ENCODE peak calls at places on chromosome 3, in nine cellular contexts. T, G, K, U, X, M, R, W and L are unnamed samples.

GRCh38 chr3:102074951-102075350 is 225.6 kb downstream of the NFKBIZ start:
- DNase-seq in W (no peak), M (no peak), K (no peak), U (no peak), X (no peak), R (no peak), G (no peak), T (peak; percentile 22), L (no peak)

GRCh38 chr3:138747229-138747628 is 87.5 kb downstream of the PIK3CB start:
- DNase-seq in X (no peak), K (no peak), M (no peak), T (no peak), U (no peak), W (no peak), G (no peak), R (no peak), L (no peak)

GRCh38 chr3:87173071-87173470 is 54.0 kb upstream of the CHMP2B start:
- DNase-seq in K (no peak), R (no peak), W (no peak), T (no peak), X (no peak), U (no peak), M (no peak), G (no peak), L (no peak)

GRCh38 chr3:48077835-48078234 is 61.6 kb upstream of the MAP4 start:
- DNase-seq in W (no peak), K (no peak), R (no peak), X (no peak), M (no peak), G (no peak), U (no peak), T (peak; percentile 31), L (no peak)

GRCh38 chr3:115518100-115518852 is 105.0 kb upstream of the GAP43 start:
- DNase-seq in X (no peak), G (peak; percentile 33), T (peak; percentile 79), R (peak; percentile 92), U (peak; percentile 93), M (no peak), W (no peak), K (peak; percentile 18), L (peak; percentile 19)

GRCh38 chr3:67357610-67358458 is 296.6 kb downstream of the SUCLG2 start:
- DNase-seq in R (peak; percentile 26), X (peak; percentile 12), M (no peak), W (no peak), G (no peak), K (no peak), U (no peak), T (peak; percentile 35), L (peak; percentile 6)

GRCh38 chr3:128480278-128480677 is 12.7 kb downstream of the GATA2 start:
- DNase-seq in T (no peak), R (peak; percentile 31), W (no peak), G (peak; percentile 36), X (no peak), M (no peak), K (no peak), U (peak; percentile 65), L (no peak)

GRCh38 chr3:158792709-158793108 is 9.1 kb upstream of the MFSD1 start:
- DNase-seq in K (no peak), W (no peak), T (peak; percentile 95), G (no peak), M (peak; percentile 24), R (no peak), X (no peak), U (no peak), L (peak; percentile 52)

GRCh38 chr3:13215940-13216546 is 142.8 kb upstream of the IQSEC1 start:
- DNase-seq in W (no peak), X (no peak), M (no peak), T (peak; percentile 53), U (no peak), K (no peak), R (no peak), G (no peak), L (peak; percentile 83)

GRCh38 chr3:54830658-54831057 is 97.2 kb downstream of the LRTM1 start:
- DNase-seq in R (no peak), X (peak; percentile 61), W (no peak), U (no peak), G (no peak), M (no peak), T (peak; percentile 36), K (no peak), L (peak; percentile 18)

GRCh38 chr3:119774419-119774818 is 7.5 kb upstream of the NR1I2 start:
- DNase-seq in M (no peak), R (no peak), K (no peak), T (no peak), X (no peak), G (no peak), U (no peak), W (no peak), L (no peak)

GRCh38 chr3:99342374-99342773 is 296.0 kb upstream of the COL8A1 start:
- DNase-seq in M (no peak), R (no peak), X (no peak), T (no peak), G (no peak), U (no peak), W (no peak), K (no peak), L (no peak)

GRCh38 chr3:45311953-45312795 is 76.2 kb upstream of the LARS2 start:
- DNase-seq in M (no peak), U (no peak), T (peak; percentile 10), X (no peak), R (no peak), K (no peak), W (no peak), G (no peak), L (no peak)

GRCh38 chr3:10475983-10476382 is 29.4 kb downstream of the ATP2B2 start:
- DNase-seq in U (no peak), K (no peak), R (no peak), M (no peak), X (no peak), G (no peak), T (no peak), W (no peak), L (no peak)
- TF ChIP-seq POLR2A in U (no peak), K (no peak), R (no peak), M (no peak), X (no peak), G (no peak), T (no peak), W (no peak), L (no peak)

GRCh38 chr3:64029287-64029686 is 6.0 kb upstream of the PSMD6 start:
- DNase-seq in M (no peak), U (no peak), X (no peak), G (no peak), R (no peak), K (no peak), W (no peak), T (no peak), L (no peak)

GRCh38 chr3:64028754-64029153 is 5.5 kb upstream of the PSMD6 start:
- DNase-seq in U (no peak), K (no peak), T (no peak), X (no peak), R (no peak), M (no peak), W (no peak), G (no peak), L (no peak)

GRCh38 chr3:64031540-64032533 is 8.5 kb upstream of the PSMD6 start:
- DNase-seq in T (no peak), R (no peak), U (no peak), W (no peak), K (no peak), G (peak; percentile 28), M (no peak), X (no peak), L (no peak)

GRCh38 chr3:64033033-64033432 is 9.7 kb upstream of the PSMD6 start:
- DNase-seq in U (no peak), M (no peak), K (no peak), R (no peak), W (no peak), X (no peak), T (no peak), G (no peak), L (no peak)

GRCh38 chr3:64030741-64031140 is 7.4 kb upstream of the PSMD6 start:
- DNase-seq in W (peak; percentile 79), G (peak; percentile 77), R (peak; percentile 66), X (peak; percentile 64), K (peak; percentile 43), T (peak; percentile 60), M (no peak), U (peak; percentile 69), L (peak; percentile 64)
- TF ChIP-seq POLR2A in W (no peak), G (no peak), R (no peak), X (no peak), K (no peak), T (peak; percentile 52), M (no peak), U (no peak), L (no peak)

GRCh38 chr3:188153498-188153948 is 434 bp upstream of the LPP start:
- DNase-seq in U (peak; percentile 88), X (peak; percentile 64), K (peak; percentile 78), T (peak; percentile 97), M (peak; percentile 95), G (peak; percentile 93), R (peak; percentile 92), W (peak; percentile 83), L (peak; percentile 93)
- TF ChIP-seq POLR2A in U (no peak), X (no peak), K (no peak), T (peak; percentile 84), M (peak; percentile 13), G (no peak), R (no peak), W (peak; percentile 2), L (peak; percentile 30)

GRCh38 chr3:46561951-46562350 is 4.2 kb downstream of the LRRC2 start:
- DNase-seq in X (no peak), G (no peak), U (no peak), K (no peak), R (no peak), M (no peak), T (peak; percentile 25), W (no peak), L (no peak)

GRCh38 chr3:46565113-46565490 is 1.0 kb downstream of the LRRC2 start:
- DNase-seq in G (no peak), M (no peak), W (no peak), X (no peak), U (no peak), R (no peak), K (no peak), T (no peak), L (no peak)

GRCh38 chr3:46564190-46565112 is 1.7 kb downstream of the LRRC2 start:
- DNase-seq in G (no peak), U (peak; percentile 84), X (no peak), T (no peak), W (no peak), M (no peak), K (no peak), R (no peak), L (no peak)

GRCh38 chr3:46565607-46566039 is 479 bp downstream of the LRRC2 start:
- DNase-seq in K (peak; percentile 61), R (peak; percentile 20), M (no peak), X (no peak), U (peak; percentile 63), G (peak; percentile 39), W (no peak), T (peak; percentile 22), L (no peak)

DNA sequence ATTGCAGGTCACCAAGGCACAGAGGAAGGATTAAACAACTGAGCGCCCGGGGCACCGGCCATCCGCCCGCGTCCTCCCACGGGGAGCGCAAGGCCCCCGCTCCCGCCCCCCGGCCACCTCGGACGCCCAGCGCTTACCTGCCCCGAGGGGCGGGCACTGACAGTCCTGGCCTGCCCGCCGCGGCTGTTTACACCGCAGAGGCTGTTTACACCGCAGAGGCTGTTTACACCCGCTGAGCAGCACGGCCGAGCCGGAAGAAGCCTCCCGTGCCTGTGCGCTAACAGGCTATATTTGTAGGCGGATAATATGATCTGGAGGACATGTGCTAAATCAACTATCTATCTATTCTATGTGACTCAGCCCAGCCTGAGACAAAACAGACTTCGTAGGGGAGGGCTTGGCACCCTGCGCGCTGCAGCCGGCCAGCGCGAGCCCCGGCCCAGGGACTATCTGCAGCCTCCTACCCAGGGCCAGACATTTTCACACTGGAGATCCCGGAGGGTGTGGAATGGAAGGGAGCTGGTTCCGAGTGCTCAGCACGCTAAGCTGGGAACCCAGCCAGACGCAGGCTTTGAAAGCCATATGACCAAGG is at the start of gene LRRC2:
- DNase-seq in T (peak; percentile 76), U (peak; percentile 81), M (no peak), R (peak; percentile 33), G (peak; percentile 74), X (no peak), K (peak; percentile 57), W (peak; percentile 42), L (no peak)
- TF ChIP-seq POLR2A in T (peak; percentile 34), U (no peak), M (peak; percentile 16), R (no peak), G (no peak), X (no peak), K (no peak), W (no peak), L (no peak)